ENCODE peak calls at places on chromosomes 1 and 21, in nine cellular contexts. G is heart right ventricle; Y is left ventricle myocardium inferior; L is colonic mucosa; H is lower lobe of right lung; K is PC-3; N is fibroblast of lung; J is CD8-positive, alpha-beta memory T cell; D is tibial nerve. O is an unnamed sample.

GRCh38 chr1:68010094-68010493 is 40.3 kb downstream of the DIRAS3 start:
- DNase-seq in H (no peak), K (peak; percentile 53), N (peak; percentile 70), L (no peak), Y (no peak), G (no peak), J (no peak), D (no peak), O (no peak)

GRCh38 chr1:116950497-116951174 is 40.9 kb downstream of the PTGFRN start:
- DNase-seq in D (peak; percentile 11), Y (no peak), G (peak; percentile 26), J (no peak), H (no peak), N (no peak), L (no peak), K (no peak), O (no peak)

GRCh38 chr1:67566803-67567202 is 118.2 kb upstream of the GADD45A start:
- DNase-seq in H (no peak), K (peak; percentile 46), N (no peak), G (no peak), L (no peak), J (no peak), D (no peak), Y (no peak), O (no peak)

GRCh38 chr1:233613252-233614172 is at the start of gene KCNK1:
- DNase-seq in G (peak; percentile 32), D (peak; percentile 43), J (no peak), L (peak; percentile 91), Y (peak; percentile 51), K (peak; percentile 96), N (peak; percentile 87), H (peak; percentile 87), O (peak; percentile 82)

GRCh38 chr1:172352435-172352834 is 68.0 kb upstream of the C1orf105 start:
- DNase-seq in N (no peak), D (no peak), H (no peak), G (no peak), K (peak; percentile 96), J (no peak), L (no peak), Y (no peak), O (no peak)

GRCh38 chr1:77100870-77101269 is 118.4 kb downstream of the PIGK start:
- DNase-seq in Y (no peak), G (no peak), L (no peak), J (no peak), H (no peak), K (peak; percentile 59), N (no peak), D (no peak), O (no peak)

GRCh38 chr1:152654110-152654509 is 9.1 kb upstream of the LCE2D start:
- DNase-seq in N (peak; percentile 64), Y (no peak), D (peak; percentile 31), G (no peak), L (peak; percentile 72), J (peak; percentile 19), K (peak; percentile 84), H (peak; percentile 41), O (peak; percentile 4)

GRCh38 chr1:166977951-166978350 is 2.6 kb upstream of the ILDR2 start:
- DNase-seq in K (no peak), D (no peak), N (no peak), H (no peak), L (no peak), G (no peak), Y (no peak), J (no peak), O (no peak)

GRCh38 chr1:1290238-1290731 is 10.0 kb downstream of the SCNN1D start:
- DNase-seq in G (no peak), L (peak; percentile 86), Y (peak; percentile 51), N (peak; percentile 39), H (peak; percentile 70), K (peak; percentile 77), J (peak; percentile 50), D (no peak), O (no peak)

GRCh38 chr1:156920233-156921052 is at the start of gene LRRC71:
- DNase-seq in H (peak; percentile 81), G (peak; percentile 82), L (peak; percentile 82), D (peak; percentile 74), J (peak; percentile 28), N (peak; percentile 77), K (peak; percentile 46), Y (peak; percentile 83), O (no peak)

GRCh38 chr1:230345139-230345885 is 80.8 kb downstream of the PGBD5 start:
- DNase-seq in J (no peak), G (no peak), D (no peak), N (no peak), H (no peak), L (no peak), K (no peak), Y (no peak), O (no peak)
- H3K27ac ChIP-seq in J (no peak overlapping the region), G (no peak overlapping the region), D (no peak overlapping the region), N (no peak overlapping the region), H (no peak overlapping the region), L (no peak overlapping the region), K (no peak overlapping the region), Y (no peak overlapping the region), O (peak overlapping the region; percentile 95)

GRCh38 chr1:112318698-112319370 is 77.2 kb upstream of the CTTNBP2NL start:
- DNase-seq in Y (no peak), J (no peak), G (no peak), N (peak; percentile 30), D (no peak), K (no peak), L (no peak), H (no peak), O (no peak)
- H3K27ac ChIP-seq in Y (no peak overlapping the region), J (no peak overlapping the region), G (no peak overlapping the region), N (no peak overlapping the region), D (no peak overlapping the region), K (no peak overlapping the region), L (no peak overlapping the region), H (no peak overlapping the region), O (no peak overlapping the region)

GRCh38 chr21:16085436-16085835 is 355.7 kb downstream of the USP25 start:
- DNase-seq in L (no peak), N (peak; percentile 29), D (no peak), K (peak; percentile 78), G (no peak), J (no peak), Y (no peak), H (no peak), O (no peak)
- H3K27ac ChIP-seq in L (no peak overlapping the region), N (no peak overlapping the region), D (peak overlapping the region; percentile 35), K (peak overlapping the region; percentile 49), G (no peak overlapping the region), J (no peak overlapping the region), Y (peak overlapping the region; percentile 26), H (no peak overlapping the region), O (peak overlapping the region; percentile 90)

DNA sequence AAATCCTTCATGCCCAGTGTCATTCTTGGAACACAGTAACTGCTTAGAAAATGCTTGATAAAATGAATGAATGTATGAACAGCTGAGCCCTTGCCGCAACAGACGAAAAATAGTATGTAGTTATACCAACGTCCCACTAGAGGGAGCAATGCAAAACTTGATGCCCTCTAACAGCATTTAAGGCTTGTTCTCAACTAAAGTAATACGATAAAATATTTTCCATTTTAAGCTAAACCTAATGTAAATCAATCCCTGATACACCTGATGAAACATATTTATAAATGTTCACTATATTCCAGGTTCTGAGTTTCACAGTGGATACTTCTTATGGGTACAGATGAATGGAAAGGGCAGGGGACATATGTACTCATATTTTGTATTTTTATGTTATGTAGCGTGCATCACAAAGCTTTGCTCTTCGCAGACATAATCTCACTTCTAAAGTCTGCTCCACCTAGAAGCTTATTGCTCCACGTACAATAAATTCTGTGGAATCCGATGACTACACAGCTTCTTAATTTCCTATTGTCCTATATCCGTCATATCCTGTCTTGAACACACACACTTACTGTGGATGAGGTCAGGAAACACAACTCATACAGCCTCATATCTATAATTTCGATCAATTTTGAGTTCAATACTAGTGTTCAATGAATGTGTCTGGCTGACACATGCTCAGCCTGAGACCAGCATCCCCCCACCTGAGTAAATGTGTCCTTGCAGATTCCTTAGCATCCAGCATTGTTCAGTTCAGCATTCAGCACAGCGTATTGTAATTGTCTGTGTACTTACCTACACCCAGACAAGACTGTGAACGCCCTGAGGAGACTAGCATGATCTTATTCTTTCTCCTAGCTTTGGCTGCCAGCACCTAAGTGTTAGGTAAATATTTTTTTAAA is 4.4 kb upstream of the UTP25 start:
- DNase-seq in J (no peak), L (no peak), Y (no peak), N (peak; percentile 83), H (no peak), G (no peak), K (peak; percentile 78), D (no peak), O (no peak)
- H3K27ac ChIP-seq in J (no peak overlapping the region), L (peak overlapping the region; percentile 37), Y (peak overlapping the region; percentile 67), N (no peak overlapping the region), H (no peak overlapping the region), G (no peak overlapping the region), K (peak overlapping the region; percentile 95), D (no peak overlapping the region), O (no peak overlapping the region)

GRCh38 chr1:8985915-8986813 is 40.1 kb downstream of the SLC2A7 start:
- DNase-seq in D (peak; percentile 31), G (peak; percentile 83), H (peak; percentile 73), L (peak; percentile 82), Y (peak; percentile 84), J (no peak), K (peak; percentile 99), N (peak; percentile 88), O (peak; percentile 10)
- H3K27ac ChIP-seq in D (peak overlapping the region; percentile 68), G (no peak overlapping the region), H (no peak overlapping the region), L (no peak overlapping the region), Y (peak overlapping the region; percentile 76), J (no peak overlapping the region), K (peak overlapping the region; percentile 95), N (peak overlapping the region; percentile 22), O (peak overlapping the region; percentile 97)

GRCh38 chr1:109151591-109151990 is 37.7 kb downstream of the ELAPOR1 start:
- DNase-seq in G (no peak), H (no peak), L (no peak), Y (no peak), N (no peak), D (no peak), K (no peak), J (no peak), O (no peak)
- H3K27ac ChIP-seq in G (no peak overlapping the region), H (no peak overlapping the region), L (peak overlapping the region; percentile 77), Y (peak overlapping the region; percentile 29), N (no peak overlapping the region), D (no peak overlapping the region), K (peak overlapping the region; percentile 47), J (no peak overlapping the region), O (peak overlapping the region; percentile 71)

O was measured in caudate nucleus.